ENCODE peak calls at places on chromosomes 11 and 22, in nine cellular contexts. N is IMR-90, K is HepG2, B is HCT116, Y is H1, D is body of pancreas, U is prostate gland, I is ovary, O is Peyer's patch. S is an unnamed sample.

GRCh38 chr11:13013054-13013488 is 4.0 kb downstream of the RASSF10 start:
- DNase-seq in N (no peak), K (no peak), B (no peak), Y (no peak), D (no peak), U (no peak), I (no peak), O (no peak), S (no peak)

GRCh38 chr22:23509571-23510302 is 70.4 kb downstream of the IGLL1 start:
- DNase-seq in N (peak; percentile 10), K (no peak), B (no peak), Y (no peak), D (no peak), U (no peak), I (no peak), O (no peak), S (no peak)

GRCh38 chr22:28105988-28106387 is 186.9 kb upstream of the PITPNB start:
- DNase-seq in N (no peak), K (no peak), B (no peak), Y (no peak), D (no peak), U (no peak), I (no peak), O (no peak), S (no peak)

GRCh38 chr11:94649925-94650623 is 82.9 kb downstream of the PIWIL4 start:
- DNase-seq in N (no peak), K (no peak), B (no peak), Y (no peak), D (no peak), U (no peak), I (no peak), O (no peak), S (no peak)

GRCh38 chr22:43168416-43169309 is 17.3 kb downstream of the TSPO start:
- DNase-seq in N (peak; percentile 32), K (no peak), B (no peak), Y (no peak), D (no peak), U (no peak), I (no peak), O (no peak), S (no peak)

GRCh38 chr11:18312012-18312411 is 9.9 kb downstream of the HPS5 start:
- DNase-seq in N (peak; percentile 28), K (no peak), B (no peak), Y (no peak), D (no peak), U (no peak), I (no peak), O (no peak), S (no peak)

GRCh38 chr11:41660585-41660984 is 201.1 kb upstream of the LRRC4C start:
- DNase-seq in N (no peak), K (no peak), B (no peak), Y (peak; percentile 77), D (no peak), U (no peak), I (no peak), O (no peak), S (no peak)

GRCh38 chr11:64459016-64459415 is 100.1 kb downstream of the RPS6KA4 start:
- DNase-seq in N (peak; percentile 11), K (no peak), B (no peak), Y (no peak), D (no peak), U (no peak), I (no peak), O (peak; percentile 31), S (no peak)

GRCh38 chr11:102225689-102226562 is 91.4 kb upstream of the BIRC3 start:
- DNase-seq in N (peak; percentile 97), K (peak; percentile 28), B (no peak), Y (no peak), D (no peak), U (no peak), I (no peak), O (no peak), S (no peak)

GRCh38 chr11:102229510-102230119 is 87.7 kb upstream of the BIRC3 start:
- DNase-seq in N (no peak), K (peak; percentile 71), B (no peak), Y (no peak), D (peak; percentile 13), U (no peak), I (no peak), O (peak; percentile 53), S (no peak)

GRCh38 chr11:102230186-102230585 is 87.1 kb upstream of the BIRC3 start:
- DNase-seq in N (no peak), K (no peak), B (no peak), Y (no peak), D (no peak), U (no peak), I (no peak), O (no peak), S (no peak)

GRCh38 chr11:102223859-102224258 is 93.4 kb upstream of the BIRC3 start:
- DNase-seq in N (peak; percentile 42), K (no peak), B (no peak), Y (no peak), D (no peak), U (peak; percentile 35), I (no peak), O (no peak), S (no peak)

DNA sequence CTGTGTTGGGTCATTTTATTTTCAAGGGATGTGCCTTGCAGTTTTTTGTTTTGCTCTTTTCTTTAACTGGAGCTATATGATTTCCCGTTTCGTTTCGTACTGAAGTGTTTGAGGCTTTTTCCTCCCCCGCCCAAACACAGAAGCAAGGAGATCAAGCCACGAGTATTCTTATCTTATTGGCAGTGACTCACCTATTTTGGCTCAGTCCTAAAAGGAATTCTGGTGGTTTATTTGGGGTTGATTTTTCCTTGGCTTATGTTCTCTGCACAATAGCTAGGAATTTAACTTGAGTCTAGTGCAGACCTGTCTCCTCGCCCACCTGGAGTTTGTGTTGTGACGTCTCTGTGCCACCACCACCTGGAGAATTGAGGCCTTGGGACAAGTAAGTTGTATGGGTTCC is 90.6 kb upstream of the BIRC3 start:
- DNase-seq in N (peak; percentile 88), K (no peak), B (no peak), Y (no peak), D (no peak), U (peak; percentile 11), I (no peak), O (no peak), S (no peak)
- H3K4me1 ChIP-seq in N (peaks cover 14% of the 10 kb centered on the region), K (peaks cover 54% of the 10 kb centered on the region), B (peaks cover 34% of the 10 kb centered on the region), Y (no peaks in the 10 kb centered on the region), D (peaks cover 19% of the 10 kb centered on the region), U (peaks cover 3% of the 10 kb centered on the region), I (peaks cover 6% of the 10 kb centered on the region), O (no peaks in the 10 kb centered on the region), S (no peaks in the 10 kb centered on the region)

GRCh38 chr11:637333-637592 is 194 bp downstream of the DRD4 start:
- DNase-seq in N (no peak), K (no peak), B (no peak), Y (no peak), D (no peak), U (no peak), I (no peak), O (no peak), S (no peak)
- H3K4me3 ChIP-seq in N (peak overlapping the region; percentile 23), K (no peak overlapping the region), B (no peak overlapping the region), Y (peak overlapping the region; percentile 34), D (no peak overlapping the region), U (peak overlapping the region; percentile 4), I (no peak overlapping the region), O (peak overlapping the region; percentile 46), S (no peak overlapping the region)

GRCh38 chr22:50525104-50525958 is at the start of gene SCO2:
- DNase-seq in N (peak; percentile 97), K (peak; percentile 90), B (peak; percentile 93), Y (peak; percentile 96), D (peak; percentile 98), U (peak; percentile 97), I (peak; percentile 98), O (peak; percentile 99), S (peak; percentile 91)

GRCh38 chr22:50528682-50529415 is 963 bp downstream of the TYMP start:
- DNase-seq in N (no peak), K (no peak), B (no peak), Y (peak; percentile 59), D (no peak), U (no peak), I (no peak), O (no peak), S (no peak)

GRCh38 chr22:50525991-50526848 is 822 bp upstream of the SCO2 start:
- DNase-seq in N (peak; percentile 64), K (peak; percentile 44), B (no peak), Y (peak; percentile 85), D (peak; percentile 79), U (peak; percentile 66), I (peak; percentile 85), O (peak; percentile 93), S (peak; percentile 46)

GRCh38 chr22:50527921-50528681 is 1.7 kb downstream of the TYMP start:
- DNase-seq in N (no peak), K (no peak), B (no peak), Y (no peak), D (no peak), U (no peak), I (no peak), O (no peak), S (no peak)

GRCh38 chr22:50526849-50527801 is 1.7 kb upstream of the SCO2 start:
- DNase-seq in N (no peak), K (peak; percentile 70), B (no peak), Y (peak; percentile 76), D (no peak), U (no peak), I (peak; percentile 51), O (peak; percentile 79), S (peak; percentile 45)
- TF ChIP-seq POLR2A in N (no peak), K (no peak), B (peak; percentile 94), Y (no peak), D (no peak), U (no peak), I (no peak), O (no peak), S (no peak)

GRCh38 chr11:99423435-99423983 is 402.8 kb downstream of the CNTN5 start:
- DNase-seq in N (no peak), K (no peak), B (no peak), Y (no peak), D (no peak), U (no peak), I (no peak), O (no peak), S (no peak)

GRCh38 chr11:99419991-99420390 is 399.2 kb downstream of the CNTN5 start:
- DNase-seq in N (no peak), K (no peak), B (no peak), Y (no peak), D (no peak), U (no peak), I (no peak), O (no peak), S (no peak)

GRCh38 chr11:99422581-99423434 is 402.1 kb downstream of the CNTN5 start:
- DNase-seq in N (peak; percentile 1), K (no peak), B (no peak), Y (no peak), D (no peak), U (no peak), I (no peak), O (no peak), S (no peak)

GRCh38 chr11:99425596-99425995 is 404.8 kb downstream of the CNTN5 start:
- DNase-seq in N (no peak), K (no peak), B (no peak), Y (no peak), D (no peak), U (no peak), I (no peak), O (no peak), S (peak; percentile 41)

DNA sequence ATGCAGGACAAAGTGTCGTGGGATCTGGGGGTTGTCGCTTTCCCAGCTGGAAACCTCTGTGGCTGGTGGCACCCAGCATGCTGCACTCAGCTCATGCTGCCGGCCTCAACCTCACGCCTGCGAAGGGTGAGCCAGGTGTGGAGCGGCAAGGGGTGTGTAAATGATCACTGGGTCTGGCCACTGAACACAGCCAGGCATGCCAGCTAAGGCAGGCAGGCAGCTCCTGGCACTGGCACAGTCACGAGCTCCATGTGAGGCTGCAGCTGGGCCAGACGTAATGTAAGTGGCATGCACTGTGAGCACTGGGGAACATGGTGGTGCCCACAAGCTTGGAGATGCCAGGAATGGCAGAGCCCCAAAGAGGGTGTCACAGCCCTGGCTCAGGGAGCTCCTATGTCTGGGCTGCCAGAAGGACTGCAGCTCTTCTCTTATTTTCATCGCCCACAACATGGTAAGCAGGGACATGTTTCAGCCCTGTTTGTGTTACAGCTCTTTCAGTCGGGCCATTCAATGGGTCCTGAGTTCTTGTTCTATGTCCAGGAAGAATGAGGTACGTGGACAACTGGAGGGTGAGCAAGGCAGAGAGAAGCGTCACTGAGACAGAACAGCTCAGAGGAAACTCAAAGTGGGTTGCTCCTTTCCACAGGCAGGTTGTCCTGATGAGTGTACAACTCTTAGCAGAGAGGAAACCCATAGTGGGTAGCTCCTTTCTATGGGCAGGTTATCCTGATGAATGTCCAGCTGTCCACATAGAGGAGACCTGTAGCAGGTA is 403.8 kb downstream of the CNTN5 start:
- DNase-seq in N (no peak), K (no peak), B (no peak), Y (no peak), D (no peak), U (no peak), I (no peak), O (no peak), S (peak; percentile 82)
- H3K4me1 ChIP-seq in N (no peaks in the 10 kb centered on the region), K (no peaks in the 10 kb centered on the region), B (no peaks in the 10 kb centered on the region), Y (peaks cover 8% of the 10 kb centered on the region), D (no peaks in the 10 kb centered on the region), U (no peaks in the 10 kb centered on the region), I (no peaks in the 10 kb centered on the region), O (no peaks in the 10 kb centered on the region), S (no peaks in the 10 kb centered on the region)